ENCODE peak calls at places on chromosomes 2 and 18, in five cellular contexts. O is A549, B is endodermal cell, P is tibial artery, R is A673. T is an unnamed sample. For H3K4me1, the result is how much of the 10 kb centered on the place peaks cover.

GRCh38 chr2:148861367-148861766 is 13.7 kb upstream of the KIF5C start:
- DNase-seq in R (no peak), O (no peak), P (no peak), B (no peak), T (no peak)

GRCh38 chr2:84854835-84855234 is 26.0 kb downstream of the TRABD2A start:
- DNase-seq in R (no peak), O (no peak), B (peak), P (no peak), T (no peak)

GRCh38 chr18:2917255-2918047 is 70.6 kb downstream of the EMILIN2 start:
- DNase-seq in R (no peak), B (peak), P (no peak), O (no peak), T (no peak)

GRCh38 chr2:110114007-110114591 is 1.5 kb downstream of the MALL start:
- DNase-seq in B (peak), R (peak), O (peak), P (no peak), T (peak)

GRCh38 chr2:206521115-206521514 is 77.8 kb downstream of the ADAM23 start:
- DNase-seq in P (no peak), B (no peak), R (no peak), O (no peak), T (no peak)

GRCh38 chr2:25362564-25363145 is 20.9 kb upstream of the DNMT3A start:
- DNase-seq in B (peak), P (no peak), R (no peak), O (no peak), T (peak)

GRCh38 chr2:159091981-159092380 is 123.5 kb downstream of the TANC1 start:
- DNase-seq in P (no peak), R (peak), O (no peak), B (no peak), T (no peak)

GRCh38 chr2:62489162-62489561 is 16.8 kb downstream of the TMEM17 start:
- DNase-seq in R (no peak), B (no peak), P (no peak), O (no peak), T (no peak)

GRCh38 chr2:157587576-157587975 is 41.1 kb downstream of the ACVR1C start:
- DNase-seq in R (no peak), B (no peak), P (no peak), O (no peak), T (no peak)

GRCh38 chr18:64234336-64234735 is 85.4 kb upstream of the LINC00305 start:
- DNase-seq in B (no peak), R (peak), O (no peak), P (no peak), T (no peak)

GRCh38 chr2:28693223-28693622 is 58.4 kb upstream of the PPP1CB start:
- DNase-seq in R (no peak), P (no peak), B (no peak), O (no peak), T (no peak)

GRCh38 chr2:24520175-24520574 is 29.1 kb downstream of the NCOA1 start:
- DNase-seq in B (no peak), P (no peak), O (no peak), R (no peak), T (no peak)

GRCh38 chr2:197200056-197200455 is 110.5 kb downstream of the ANKRD44 start:
- DNase-seq in O (no peak), B (no peak), P (no peak), R (no peak), T (no peak)
- H3K4me3 ChIP-seq in O (no peak), B (no peak), P (no peak), R (no peak), T (no peak)

GRCh38 chr2:47271054-47272000 is 116.2 kb upstream of the STPG4 start:
- DNase-seq in O (peak), B (no peak), R (no peak), P (no peak), T (no peak)

GRCh38 chr2:47267389-47268086 is 112.4 kb upstream of the STPG4 start:
- DNase-seq in B (peak), O (no peak), R (no peak), P (no peak), T (no peak)

GRCh38 chr2:47266939-47267338 is 111.8 kb upstream of the STPG4 start:
- DNase-seq in O (no peak), B (no peak), R (no peak), P (no peak), T (no peak)

GRCh38 chr2:47270421-47270820 is 115.3 kb upstream of the STPG4 start:
- DNase-seq in R (no peak), B (no peak), O (no peak), P (no peak), T (no peak)

GRCh38 chr2:47269316-47270232 is 114.5 kb upstream of the STPG4 start:
- DNase-seq in B (no peak), R (peak), O (peak), P (peak), T (peak)
- H3K4me1 ChIP-seq in B (under half), R (under half), O (half or more), P (under half), T (under half)

DNA sequence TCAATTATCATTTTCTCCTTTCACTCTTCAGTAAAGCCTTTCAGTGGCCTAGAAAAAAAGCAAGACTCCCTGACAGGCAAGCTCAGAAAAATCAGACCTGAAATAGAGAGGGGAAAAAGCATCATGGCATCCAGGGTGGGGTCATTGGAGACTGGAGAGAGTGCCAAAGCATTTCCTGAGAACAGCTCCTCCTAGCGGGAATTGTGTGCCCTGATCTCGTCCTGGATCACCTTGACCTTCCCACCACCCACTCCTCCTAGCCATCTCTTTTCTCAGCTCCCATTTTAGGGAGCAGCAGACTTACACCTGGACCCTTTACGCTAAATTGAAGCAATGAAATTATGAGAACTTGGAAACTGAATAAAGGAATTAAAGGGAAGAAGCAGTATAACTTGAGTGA is 176.6 kb downstream of the VWC2L start:
- DNase-seq in R (no peak), P (no peak), O (peak), B (peak), T (no peak)
- TF ChIP-seq CTCF in R (peak), P (no peak), O (peak), B (peak), T (no peak)

DNA sequence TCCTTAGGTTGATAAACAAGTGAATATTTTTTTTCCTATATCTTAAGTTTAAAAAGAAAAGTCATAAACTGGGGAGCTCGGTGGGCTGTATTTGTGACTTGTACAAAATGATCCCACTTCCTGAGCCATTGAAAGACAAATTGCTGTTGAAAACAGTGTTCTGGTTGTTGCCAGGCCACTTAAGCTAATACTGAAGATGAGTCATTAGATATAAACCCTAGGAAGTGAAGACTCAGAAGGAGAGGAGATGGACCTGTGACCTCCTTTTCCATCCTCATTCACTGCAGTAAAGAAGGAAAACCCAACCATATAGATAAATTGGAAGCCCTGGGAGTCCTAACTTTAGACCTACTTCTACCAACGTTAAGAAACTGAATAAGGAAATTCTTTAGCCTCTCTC is 46.2 kb upstream of the SERPINE2 start:
- DNase-seq in B (no peak), P (no peak), O (peak), R (peak), T (no peak)
- H3K4me3 ChIP-seq in B (no peak), P (no peak), O (no peak), R (no peak), T (no peak)

GRCh38 chr2:239125726-239126675 is 274.8 kb downstream of the HDAC4 start:
- DNase-seq in R (no peak), O (no peak), B (no peak), P (no peak), T (no peak)
- H3K4me1 ChIP-seq in R (under half), O (under half), B (under half), P (under half), T (under half)

DNA sequence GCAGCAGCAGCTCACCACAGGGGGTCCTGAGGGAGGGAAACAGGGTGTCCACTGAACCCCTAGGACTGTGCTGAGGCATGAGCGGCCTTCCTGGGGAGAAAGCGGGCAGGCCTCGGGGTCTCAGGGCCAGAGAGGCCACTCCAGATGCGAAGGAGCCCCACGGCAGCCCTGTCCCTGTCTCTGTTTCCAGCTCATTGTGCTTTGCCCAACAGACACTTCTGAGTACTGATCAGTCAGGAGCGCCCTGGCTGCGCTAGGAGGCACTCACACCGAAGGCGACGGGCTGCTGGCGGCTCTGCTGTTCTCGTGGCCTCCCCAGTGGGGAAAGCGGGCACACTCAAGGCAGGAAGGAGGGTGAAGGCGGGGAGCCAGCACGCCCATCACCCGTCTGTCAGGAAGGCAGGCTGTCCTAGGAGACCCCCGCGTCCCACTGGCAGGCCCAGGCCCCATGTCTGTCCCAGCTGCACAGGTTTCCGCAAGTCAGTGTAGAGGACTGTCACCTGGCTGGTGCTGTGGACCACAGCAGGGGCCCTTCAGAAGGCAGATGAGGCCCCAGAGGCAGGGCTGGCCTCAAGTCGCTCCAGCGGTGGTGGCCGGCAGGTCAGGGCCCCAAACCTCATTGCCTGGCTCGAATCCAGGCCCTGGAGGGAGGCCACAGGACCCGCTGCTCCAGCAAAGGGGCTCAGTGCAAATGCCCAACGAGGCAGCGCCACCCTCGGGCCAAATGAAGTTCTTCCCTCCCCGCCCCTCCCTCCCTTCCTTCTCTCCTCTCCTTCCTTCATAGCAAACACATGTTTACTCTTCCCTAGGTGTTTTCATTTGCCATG is 6.8 kb downstream of the ESPNL start:
- DNase-seq in P (peak), B (peak), R (no peak), O (no peak), T (peak)
- TF ChIP-seq CTCF in P (no peak), B (peak), R (peak), O (peak), T (peak)

GRCh38 chr2:177972782-177973181 is 99.8 kb downstream of the PDE11A start:
- DNase-seq in B (peak), O (no peak), R (no peak), P (no peak), T (no peak)
- H3K4me3 ChIP-seq in B (no peak), O (no peak), R (no peak), P (no peak), T (no peak)

DNA sequence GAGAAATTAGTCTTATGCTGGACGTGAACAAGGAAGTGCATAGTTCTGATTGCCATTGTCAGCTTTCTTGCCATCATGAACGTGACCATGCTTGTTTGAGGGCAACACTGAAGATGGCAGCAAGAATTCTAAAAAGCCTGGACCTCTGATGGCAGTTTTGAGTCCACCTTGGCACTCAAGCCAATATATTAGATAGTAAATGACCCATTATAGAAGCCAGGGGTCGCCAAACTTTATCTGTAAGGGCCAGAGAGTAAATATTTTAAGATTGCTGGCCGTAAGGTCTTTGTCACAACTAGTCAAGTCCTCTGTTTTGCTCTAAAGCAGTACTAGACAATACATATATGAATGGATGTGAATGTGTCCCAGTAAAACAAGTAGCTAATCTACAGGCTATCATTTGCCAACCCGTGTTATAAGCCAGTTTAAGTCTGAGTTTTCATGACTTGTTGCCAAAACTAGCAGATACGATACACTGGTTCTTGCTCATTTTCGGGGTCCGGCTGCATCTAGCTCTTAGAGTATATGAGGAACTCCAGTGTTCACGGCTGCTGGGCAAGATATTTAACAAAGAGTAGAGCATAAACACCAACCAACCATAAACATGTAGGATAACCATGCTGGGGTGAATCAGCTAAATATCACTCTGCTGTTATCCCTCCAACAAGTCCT is 73.1 kb upstream of the PELI1 start:
- DNase-seq in P (no peak), O (no peak), B (no peak), R (no peak), T (no peak)
- H3K4me1 ChIP-seq in P (under half), O (under half), B (under half), R (under half), T (under half)

GRCh38 chr2:174688079-174688478 is 76.2 kb downstream of the CHRNA1 start:
- DNase-seq in P (no peak), B (no peak), O (peak), R (peak), T (no peak)
- TF ChIP-seq CTCF in P (peak), B (peak), O (peak), R (peak), T (peak)